ENCODE peak calls at places on chromosome 4, in seven cellular contexts. H is fibroblast of lung; D is A549; Y is upper lobe of right lung; C is IMR-90; R is stomach; L is CD8-positive, alpha-beta T cell. G is an unnamed sample.

GRCh38 chr4:53962516-53963225 is 101.7 kb downstream of the CHIC2 start:
- DNase-seq in L (no peak), H (peak), Y (no peak), C (peak), R (no peak), D (no peak), G (peak)

GRCh38 chr4:43264730-43265129 is 372.2 kb downstream of the GRXCR1 start:
- DNase-seq in R (no peak), Y (no peak), C (no peak), D (no peak), H (no peak), L (no peak), G (no peak)

GRCh38 chr4:1795304-1796195 is 2.5 kb downstream of the FGFR3 start:
- DNase-seq in R (peak), H (no peak), C (no peak), L (no peak), D (no peak), Y (no peak), G (no peak)

GRCh38 chr4:24488399-24489164 is 95.8 kb downstream of the DHX15 start:
- DNase-seq in D (peak), C (peak), L (peak), Y (peak), H (peak), R (peak), G (peak)

GRCh38 chr4:102546635-102547034 is 45.5 kb downstream of the NFKB1 start:
- DNase-seq in Y (no peak), H (no peak), D (no peak), R (no peak), C (no peak), L (no peak), G (no peak)

GRCh38 chr4:23305026-23305425 is 584.8 kb downstream of the PPARGC1A start:
- DNase-seq in L (no peak), C (no peak), D (no peak), Y (no peak), H (peak), R (no peak), G (no peak)

GRCh38 chr4:47839259-47839658 is 1.4 kb upstream of the CORIN start:
- DNase-seq in Y (no peak), H (peak), C (peak), R (no peak), L (no peak), D (no peak), G (peak)

GRCh38 chr4:103091601-103092223 is 7.9 kb downstream of the BDH2 start:
- DNase-seq in R (no peak), C (peak), D (no peak), Y (no peak), L (peak), H (peak), G (peak)

GRCh38 chr4:182219400-182219799 is 23.8 kb upstream of the TENM3 start:
- DNase-seq in H (peak), R (no peak), D (no peak), L (no peak), C (peak), Y (no peak), G (peak)

GRCh38 chr4:62640296-62640695 is 1440.2 kb downstream of the ADGRL3 start:
- DNase-seq in H (no peak), D (no peak), C (no peak), Y (no peak), R (no peak), L (no peak), G (no peak)

GRCh38 chr4:96519291-96519690 is 679.4 kb downstream of the PDHA2 start:
- DNase-seq in H (no peak), D (no peak), R (no peak), L (no peak), C (no peak), Y (no peak), G (no peak)

GRCh38 chr4:105909699-105910340 is 14.5 kb downstream of the NPNT start:
- DNase-seq in R (no peak), C (peak), Y (no peak), H (peak), L (no peak), D (peak), G (no peak)

GRCh38 chr4:7650606-7651400 is 216.1 kb upstream of the PSAPL1 start:
- DNase-seq in H (peak), C (no peak), R (no peak), Y (peak), D (no peak), L (no peak), G (peak)

GRCh38 chr4:13260513-13260912 is 223.6 kb downstream of the RAB28 start:
- DNase-seq in C (no peak), R (no peak), H (no peak), Y (no peak), L (no peak), D (no peak), G (no peak)

GRCh38 chr4:155885666-155886065 is 17.8 kb upstream of the TDO2 start:
- DNase-seq in L (no peak), Y (no peak), R (no peak), H (no peak), C (no peak), D (no peak), G (no peak)

GRCh38 chr4:28709821-28710330 is 1849.2 kb downstream of the STIM2 start:
- DNase-seq in C (peak), H (peak), D (no peak), R (no peak), Y (no peak), L (no peak), G (peak)

GRCh38 chr4:52659722-52660261 is 691 bp upstream of the USP46 start:
- DNase-seq in L (no peak), R (peak), D (peak), H (peak), C (no peak), Y (peak), G (peak)

GRCh38 chr4:181821039-181822004 is 421.9 kb upstream of the TENM3 start:
- DNase-seq in H (peak), Y (no peak), L (no peak), D (no peak), C (peak), R (no peak), G (peak)

GRCh38 chr4:27789768-27790167 is 929.1 kb downstream of the STIM2 start:
- DNase-seq in C (peak), D (no peak), H (peak), R (no peak), Y (no peak), L (no peak), G (peak)

GRCh38 chr4:142559986-142560385 is 286.1 kb downstream of the INPP4B start:
- DNase-seq in D (no peak), Y (no peak), C (no peak), R (no peak), L (no peak), H (no peak), G (no peak)

GRCh38 chr4:101205878-101206277 is 141.4 kb downstream of the PPP3CA start:
- DNase-seq in D (no peak), H (peak), Y (no peak), R (no peak), C (peak), L (peak), G (peak)

GRCh38 chr4:85477538-85477937 is 2.6 kb downstream of the ARHGAP24 start:
- DNase-seq in R (no peak), L (no peak), Y (no peak), C (no peak), H (no peak), D (no peak), G (no peak)

GRCh38 chr4:150010525-150011126 is 67.6 kb upstream of the DCLK2 start:
- DNase-seq in R (peak), Y (no peak), L (no peak), D (peak), C (peak), H (peak), G (peak)

GRCh38 chr4:122205687-122206086 is 53.6 kb downstream of the BLTP1 start:
- DNase-seq in R (no peak), C (no peak), L (no peak), D (no peak), Y (no peak), H (no peak), G (no peak)

GRCh38 chr4:94412019-94413017 is 39.4 kb upstream of the PDLIM5 start:
- DNase-seq in C (peak), D (no peak), Y (no peak), H (peak), R (no peak), L (no peak), G (peak)

GRCh38 chr4:129623233-129623632 is 527.3 kb downstream of the C4orf33 start:
- DNase-seq in H (no peak), L (no peak), R (no peak), Y (no peak), C (no peak), D (no peak), G (no peak)

GRCh38 chr4:1870578-1871443 is at the start of gene NSD2:
- DNase-seq in R (peak), C (peak), D (peak), H (peak), Y (peak), L (peak), G (peak)

DNA sequence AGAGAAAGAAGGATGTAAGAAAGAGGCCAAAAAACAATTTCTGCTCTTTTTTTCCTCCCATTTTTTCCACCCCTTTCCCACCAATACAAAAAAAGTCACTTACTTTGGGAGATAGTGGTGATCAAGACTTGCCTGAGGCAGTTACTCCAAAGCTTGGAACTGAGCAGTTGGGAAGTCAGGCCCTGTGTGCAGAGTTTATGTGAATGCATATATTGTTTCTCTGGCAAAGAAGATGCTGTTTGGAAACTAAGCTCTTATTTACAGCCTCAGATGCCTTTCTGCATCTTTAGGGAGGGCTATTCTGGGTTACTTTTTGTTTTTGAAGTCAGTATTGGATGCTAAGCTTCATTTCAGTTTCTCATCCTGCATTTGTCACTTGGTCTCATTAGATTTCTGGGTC is 136.2 kb downstream of the ZNF330 start:
- DNase-seq in H (no peak), D (no peak), R (no peak), Y (no peak), L (no peak), C (no peak), G (no peak)
- H3K4me3 ChIP-seq in H (no peak), D (no peak), R (no peak), Y (no peak), L (no peak), C (no peak), G (no peak)

DNA sequence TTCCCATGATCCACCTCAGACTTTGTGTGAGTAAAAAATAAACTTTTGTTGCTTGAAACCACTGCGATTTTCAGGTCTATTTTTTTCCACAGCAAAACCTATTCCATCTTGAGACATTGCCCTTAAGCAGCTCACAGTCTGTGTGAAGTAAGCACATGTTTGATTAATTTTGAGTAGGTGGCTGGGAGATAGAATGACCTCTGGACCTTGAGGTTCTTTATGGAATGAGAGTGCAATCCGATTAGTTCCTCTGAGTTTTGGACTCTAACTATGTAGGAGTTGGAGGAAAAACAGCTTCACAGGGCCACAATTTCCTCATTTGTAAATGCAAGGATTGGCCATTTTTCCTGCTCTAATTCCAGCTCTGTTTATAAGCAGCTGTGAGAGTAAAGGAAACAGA is 234.1 kb upstream of the IGFBP7 start:
- DNase-seq in D (no peak), H (no peak), R (no peak), L (no peak), Y (no peak), C (no peak), G (no peak)
- TF ChIP-seq CTCF in D (no peak), H (no peak), R (no peak), L (no peak), Y (no peak), C (no peak), G (no peak)

DNA sequence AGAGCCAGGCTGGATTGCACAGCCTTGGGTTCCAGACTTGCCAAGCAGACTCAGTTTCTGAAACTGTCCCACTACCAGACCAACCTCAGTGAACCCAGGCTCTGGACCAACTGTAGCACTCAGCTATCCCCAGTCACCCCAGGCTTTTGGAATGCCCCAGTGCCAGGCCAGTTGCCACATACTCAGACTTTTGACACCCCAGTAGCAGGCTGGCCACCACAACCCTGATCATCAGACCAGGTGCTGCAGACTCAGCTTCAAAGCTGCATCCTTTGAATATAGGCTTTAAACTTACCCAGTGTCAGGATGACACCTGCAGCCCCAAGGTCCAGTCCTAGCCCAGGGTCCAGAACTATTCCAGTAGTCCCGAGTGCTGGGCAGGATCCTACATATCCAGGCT is 1389.9 kb downstream of the ARAP2 start:
- DNase-seq in C (no peak), D (no peak), H (no peak), Y (no peak), L (no peak), R (no peak), G (no peak)
- H3K4me3 ChIP-seq in C (no peak), D (no peak), H (no peak), Y (no peak), L (no peak), R (no peak), G (no peak)

GRCh38 chr4:37450911-37451310 is 206.4 kb downstream of the NWD2 start:
- DNase-seq in L (no peak), C (no peak), H (no peak), D (no peak), Y (no peak), R (no peak), G (no peak)

GRCh38 chr4:37453361-37454262 is 209.1 kb downstream of the NWD2 start:
- DNase-seq in D (peak), R (peak), H (peak), L (peak), Y (peak), C (no peak), G (peak)

GRCh38 chr4:37454263-37454800 is 209.8 kb downstream of the NWD2 start:
- DNase-seq in C (no peak), L (no peak), H (no peak), D (no peak), R (no peak), Y (no peak), G (no peak)

GRCh38 chr4:37451646-37452045 is 207.1 kb downstream of the NWD2 start:
- DNase-seq in H (no peak), C (no peak), D (no peak), L (no peak), Y (no peak), R (no peak), G (no peak)

GRCh38 chr4:37453004-37453360 is 208.4 kb downstream of the NWD2 start:
- DNase-seq in Y (no peak), D (peak), R (peak), L (peak), C (peak), H (peak), G (peak)
- TF ChIP-seq CTCF in Y (peak), D (peak), R (peak), L (peak), C (peak), H (peak), G (peak)

GRCh38 chr4:185774076-185774731 is 37.8 kb downstream of the SORBS2 start:
- DNase-seq in C (no peak), R (no peak), H (no peak), D (no peak), Y (no peak), L (no peak), G (no peak)
- H3K4me3 ChIP-seq in C (no peak), R (peak), H (no peak), D (no peak), Y (peak), L (no peak), G (peak)

GRCh38 chr4:148852092-148852699 is 410.0 kb upstream of the NR3C2 start:
- DNase-seq in Y (no peak), R (no peak), C (no peak), H (no peak), D (no peak), L (no peak), G (no peak)
- TF ChIP-seq CTCF in Y (no peak), R (no peak), C (peak), H (no peak), D (no peak), L (no peak), G (no peak)

DNA sequence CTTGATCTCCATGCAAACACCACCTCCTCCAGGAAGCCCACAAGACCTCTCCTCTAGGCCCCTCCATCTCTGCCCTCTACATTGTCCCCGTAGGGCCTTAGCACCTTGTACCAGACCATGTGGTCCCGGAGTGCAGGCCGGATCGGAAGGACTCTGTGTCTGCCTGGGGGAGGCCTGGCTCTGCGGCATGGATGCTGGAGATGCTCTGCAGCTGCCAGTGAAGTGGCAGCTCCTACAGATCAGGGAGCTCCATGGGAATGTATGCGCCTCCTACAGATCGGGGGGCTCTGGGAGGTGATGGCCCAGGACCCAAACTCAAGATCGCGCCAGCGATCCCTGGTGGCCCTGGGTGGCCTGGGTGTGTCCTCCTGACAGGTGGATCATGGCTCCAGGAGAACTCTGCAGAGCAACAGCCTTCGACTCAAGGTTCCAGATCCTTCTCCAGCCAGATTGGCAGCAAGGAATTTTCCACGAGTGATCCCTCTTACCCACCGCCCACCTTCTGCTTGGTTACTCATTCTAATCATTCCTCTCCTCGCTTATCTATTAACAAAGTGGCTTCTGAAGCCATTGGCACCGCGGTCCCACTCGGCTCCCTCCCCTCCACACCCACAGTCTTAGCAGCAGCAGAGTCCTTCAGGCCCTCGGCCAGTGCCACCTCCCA is 67.3 kb downstream of the ADRA2C start:
- DNase-seq in D (no peak), R (no peak), Y (no peak), H (no peak), C (no peak), L (no peak), G (no peak)
- H3K4me3 ChIP-seq in D (no peak), R (no peak), Y (no peak), H (no peak), C (no peak), L (no peak), G (no peak)

DNA sequence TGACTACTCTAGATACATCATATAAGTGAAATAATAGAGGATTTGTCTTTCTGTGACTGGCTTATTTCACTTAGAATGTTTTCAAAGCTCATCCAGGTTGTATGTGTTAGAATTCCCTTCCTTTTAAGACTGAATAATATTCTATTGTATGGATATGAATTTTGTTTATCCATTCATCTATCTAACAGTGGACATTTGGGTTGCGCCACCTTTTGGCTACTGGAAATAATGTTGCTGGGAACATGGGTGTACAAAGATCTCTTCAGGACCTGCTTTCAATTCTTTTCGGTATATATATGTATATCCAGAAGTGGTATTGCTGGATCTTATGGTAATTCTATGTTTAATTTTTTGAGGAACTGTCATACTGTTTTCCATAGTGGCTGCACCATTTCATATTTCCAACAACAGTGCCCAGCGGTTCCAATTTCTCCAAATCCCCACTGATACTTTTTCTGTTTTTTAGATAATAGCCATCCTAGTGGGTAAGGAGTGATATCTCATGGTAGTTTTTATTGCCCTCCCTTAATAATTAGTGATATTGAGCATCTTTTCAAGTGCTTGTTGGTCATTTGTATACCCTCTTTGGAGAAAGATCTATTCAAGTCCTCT is 3.4 kb upstream of the SCD5 start:
- DNase-seq in Y (no peak), R (peak), H (peak), L (no peak), D (no peak), C (peak), G (no peak)
- TF ChIP-seq CTCF in Y (peak), R (peak), H (peak), L (no peak), D (peak), C (peak), G (peak)

GRCh38 chr4:76947369-76947768 is 2.2 kb upstream of the SEPTIN11 start:
- DNase-seq in L (no peak), D (no peak), Y (no peak), R (no peak), C (no peak), H (no peak), G (no peak)
- H3K4me3 ChIP-seq in L (no peak), D (no peak), Y (no peak), R (no peak), C (peak), H (peak), G (peak)

DNA sequence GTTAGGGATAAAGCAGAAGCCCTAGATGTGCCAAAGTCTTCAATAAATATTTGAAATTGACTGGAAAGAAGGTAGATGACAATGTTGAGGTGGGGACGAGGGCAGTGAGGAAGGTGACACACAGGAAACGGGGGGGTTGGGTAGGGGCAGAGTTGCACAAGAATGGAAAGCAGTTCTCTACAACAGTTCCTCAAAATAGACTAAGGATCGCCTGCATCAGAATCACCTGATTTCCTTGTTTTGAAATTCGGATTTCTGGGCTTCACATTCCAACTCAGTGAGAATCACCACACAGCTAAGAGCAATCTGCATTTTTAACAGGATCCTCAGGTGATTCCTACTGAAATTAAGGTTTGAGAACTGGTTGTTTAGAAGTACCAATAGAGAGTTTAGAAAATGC is 70.6 kb downstream of the ARFIP1 start:
- DNase-seq in L (peak), D (no peak), C (peak), R (no peak), H (peak), Y (peak), G (peak)
- TF ChIP-seq CTCF in L (no peak), D (no peak), C (no peak), R (no peak), H (no peak), Y (no peak), G (no peak)

G was measured in brain microvascular endothelial cell.